ENCODE peak calls at places on chromosomes 6 and 20, in six cellular contexts. X, L, S, U, H and Z are unnamed samples.

GRCh38 chr6:109877028-109877726 is 100.9 kb upstream of the GPR6 start:
- DNase-seq in S (no peak), H (no peak), L (no peak), X (no peak), U (no peak), Z (no peak)

GRCh38 chr20:16476032-16476431 is 97.2 kb downstream of the KIF16B start:
- DNase-seq in X (peak; percentile 24), S (peak; percentile 13), U (peak; percentile 28), H (no peak), L (no peak), Z (no peak)

GRCh38 chr6:234706-235372 is 57.4 kb upstream of the DUSP22 start:
- DNase-seq in H (no peak), U (no peak), S (no peak), L (no peak), X (no peak), Z (no peak)

GRCh38 chr6:36430351-36430750 is 12.3 kb downstream of the PXT1 start:
- DNase-seq in U (no peak), L (no peak), H (no peak), X (no peak), S (no peak), Z (no peak)

GRCh38 chr6:75396005-75396800 is 97.4 kb downstream of the FILIP1 start:
- DNase-seq in H (no peak), X (no peak), U (no peak), S (no peak), L (no peak), Z (no peak)

GRCh38 chr20:11195169-11195568 is 521.4 kb upstream of the JAG1 start:
- DNase-seq in S (no peak), L (no peak), X (no peak), U (no peak), H (no peak), Z (no peak)

GRCh38 chr20:44331201-44331600 is 5.6 kb upstream of the R3HDML start:
- DNase-seq in H (no peak), S (no peak), L (no peak), X (no peak), U (no peak), Z (no peak)

GRCh38 chr6:17964633-17965032 is 22.8 kb downstream of the KIF13A start:
- DNase-seq in L (no peak), U (no peak), S (no peak), H (no peak), X (no peak), Z (no peak)

GRCh38 chr6:157343732-157344131 is 20.4 kb upstream of the TMEM242 start:
- DNase-seq in X (no peak), L (no peak), H (no peak), S (peak; percentile 32), U (no peak), Z (no peak)

GRCh38 chr6:157346371-157346770 is 23.1 kb upstream of the TMEM242 start:
- DNase-seq in S (no peak), L (no peak), U (no peak), X (no peak), H (no peak), Z (no peak)
- H3K27me3 ChIP-seq in S (no peaks in the 10 kb centered on the region), L (no peaks in the 10 kb centered on the region), U (peaks cover 1% of the 10 kb centered on the region), X (peaks cover 5% of the 10 kb centered on the region), H (peaks cover 6% of the 10 kb centered on the region), Z (no peaks in the 10 kb centered on the region)

GRCh38 chr6:89084542-89084941 is 4.0 kb downstream of the PNRC1 start:
- DNase-seq in L (no peak), S (no peak), U (no peak), H (no peak), X (no peak), Z (no peak)
- TF ChIP-seq POLR2A in L (no peak), S (no peak), U (no peak), H (no peak), X (no peak), Z (no peak)

GRCh38 chr20:25214416-25214770 is 18.9 kb downstream of the ENTPD6 start:
- DNase-seq in X (no peak), H (no peak), L (no peak), S (no peak), U (no peak), Z (no peak)

GRCh38 chr20:25216199-25216945 is 20.9 kb downstream of the ENTPD6 start:
- DNase-seq in L (no peak), H (peak; percentile 16), X (no peak), S (no peak), U (no peak), Z (no peak)

GRCh38 chr20:25213566-25214415 is 18.3 kb downstream of the ENTPD6 start:
- DNase-seq in X (no peak), L (no peak), H (peak; percentile 18), S (no peak), U (no peak), Z (no peak)

GRCh38 chr20:25215521-25215920 is 20.0 kb downstream of the ENTPD6 start:
- DNase-seq in L (no peak), X (no peak), S (no peak), U (no peak), H (no peak), Z (no peak)

GRCh38 chr20:25214824-25215223 is 19.3 kb downstream of the ENTPD6 start:
- DNase-seq in L (no peak), H (no peak), U (no peak), X (no peak), S (no peak), Z (no peak)
- H3K27ac ChIP-seq in L (no peak overlapping the region), H (no peak overlapping the region), U (no peak overlapping the region), X (no peak overlapping the region), S (no peak overlapping the region), Z (no peak overlapping the region)

DNA sequence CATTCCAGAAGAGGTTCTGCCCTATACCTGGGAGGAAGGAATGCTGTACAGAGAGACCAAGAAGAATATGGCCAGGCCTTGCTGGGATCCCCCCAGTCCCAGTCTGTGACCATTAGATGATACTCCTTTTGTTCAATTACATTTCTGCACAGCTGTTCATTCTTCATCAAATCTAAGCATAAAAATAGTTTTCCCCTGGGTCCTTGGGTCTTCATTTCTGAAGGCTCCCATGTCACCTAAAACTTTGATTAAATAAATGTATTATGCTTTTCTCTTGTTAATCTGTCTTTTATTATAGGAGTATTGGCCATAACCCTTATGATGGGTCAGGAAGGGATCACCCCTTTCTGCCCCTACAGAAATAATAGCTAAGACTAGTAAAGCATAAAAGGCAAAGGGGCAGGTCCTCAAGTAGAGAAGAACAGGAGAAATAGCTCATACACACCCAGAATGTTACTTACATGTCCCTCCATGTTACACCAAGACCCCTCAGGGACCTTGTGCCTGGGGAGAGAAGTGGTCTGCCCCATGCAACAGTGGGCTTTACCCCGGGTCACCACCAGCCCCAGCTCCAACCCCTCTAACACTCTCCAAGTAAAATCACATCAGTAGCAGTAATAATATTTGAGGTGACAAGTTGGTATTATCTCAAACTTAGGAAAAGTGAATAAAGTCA is 2.1 kb upstream of the LTA start:
- DNase-seq in L (no peak), U (no peak), X (no peak), S (no peak), H (no peak), Z (no peak)
- H3K27me3 ChIP-seq in L (no peaks in the 10 kb centered on the region), U (no peaks in the 10 kb centered on the region), X (no peaks in the 10 kb centered on the region), S (no peaks in the 10 kb centered on the region), H (peaks cover 34% of the 10 kb centered on the region), Z (no peaks in the 10 kb centered on the region)

GRCh38 chr6:8435093-8435844 is at the start of gene SLC35B3:
- DNase-seq in X (peak; percentile 74), S (peak; percentile 97), L (peak; percentile 97), H (peak; percentile 98), U (peak; percentile 69), Z (peak; percentile 98)
- TF ChIP-seq POLR2A in X (peak; percentile 84), S (peak; percentile 95), L (peak; percentile 83), H (no peak), U (peak; percentile 96), Z (peak; percentile 56)

GRCh38 chr6:107488875-107489635 is 862 bp upstream of the SOBP start:
- DNase-seq in X (no peak), L (peak; percentile 56), H (no peak), U (no peak), S (peak; percentile 18), Z (peak; percentile 50)
- H3K27ac ChIP-seq in X (peak overlapping the region; percentile 29), L (peak overlapping the region; percentile 88), H (peak overlapping the region; percentile 89), U (no peak overlapping the region), S (no peak overlapping the region), Z (no peak overlapping the region)

GRCh38 chr6:27867051-27867940 is 44.9 kb downstream of the OR2B2 start:
- DNase-seq in L (peak; percentile 75), H (peak; percentile 82), U (peak; percentile 73), S (peak; percentile 57), X (no peak), Z (peak; percentile 67)
- H3K27me3 ChIP-seq in L (no peaks in the 10 kb centered on the region), H (peaks cover 57% of the 10 kb centered on the region), U (no peaks in the 10 kb centered on the region), S (no peaks in the 10 kb centered on the region), X (no peaks in the 10 kb centered on the region), Z (peaks cover 21% of the 10 kb centered on the region)

DNA sequence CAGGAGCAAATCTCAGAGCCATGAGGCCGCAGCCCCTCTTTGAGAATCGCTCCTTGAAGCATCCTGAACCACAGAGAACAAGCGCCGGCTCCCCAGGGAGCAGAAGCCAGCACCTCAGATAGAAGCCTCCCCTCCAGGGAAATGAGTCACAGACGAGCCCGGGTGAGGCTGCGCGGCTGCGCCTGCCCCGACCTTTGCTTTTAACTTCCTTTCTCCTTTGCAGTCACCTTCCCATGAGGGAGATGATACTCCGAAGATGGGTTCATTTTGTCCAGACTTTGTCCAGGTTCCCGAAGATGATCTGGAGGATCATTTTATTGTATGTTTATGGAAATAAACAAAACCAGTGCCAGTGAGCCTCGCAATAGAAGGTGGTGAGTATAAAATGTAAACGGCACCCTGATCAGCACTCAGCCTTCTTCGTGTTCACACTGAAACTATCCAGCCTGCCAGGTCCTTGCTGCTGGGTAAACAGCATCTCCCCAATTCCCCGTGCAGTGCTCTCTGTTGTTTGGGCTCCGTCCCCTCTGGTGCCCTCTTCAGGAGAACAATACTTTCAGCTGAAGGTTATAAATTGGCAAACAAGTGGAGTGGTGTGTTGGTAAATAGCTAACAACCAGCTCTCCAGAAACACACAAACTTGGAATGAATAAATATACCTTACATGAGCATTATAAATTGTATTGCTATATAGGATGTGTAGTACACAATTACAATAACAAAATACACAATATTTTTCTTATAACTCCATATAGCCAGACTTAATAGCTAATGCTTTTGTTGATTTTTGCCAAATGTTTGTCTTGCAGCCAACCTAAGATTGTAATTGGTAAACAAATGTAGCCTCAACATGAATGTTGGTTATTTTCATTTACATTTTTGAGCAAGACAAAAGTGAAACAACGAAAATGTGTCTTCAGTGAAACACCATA is 41.4 kb upstream of the TMEM181 start:
- DNase-seq in H (peak; percentile 63), U (peak; percentile 71), X (peak; percentile 77), S (peak; percentile 78), L (no peak), Z (peak; percentile 79)
- TF ChIP-seq POLR2A in H (no peak), U (no peak), X (no peak), S (no peak), L (no peak), Z (no peak)

DNA sequence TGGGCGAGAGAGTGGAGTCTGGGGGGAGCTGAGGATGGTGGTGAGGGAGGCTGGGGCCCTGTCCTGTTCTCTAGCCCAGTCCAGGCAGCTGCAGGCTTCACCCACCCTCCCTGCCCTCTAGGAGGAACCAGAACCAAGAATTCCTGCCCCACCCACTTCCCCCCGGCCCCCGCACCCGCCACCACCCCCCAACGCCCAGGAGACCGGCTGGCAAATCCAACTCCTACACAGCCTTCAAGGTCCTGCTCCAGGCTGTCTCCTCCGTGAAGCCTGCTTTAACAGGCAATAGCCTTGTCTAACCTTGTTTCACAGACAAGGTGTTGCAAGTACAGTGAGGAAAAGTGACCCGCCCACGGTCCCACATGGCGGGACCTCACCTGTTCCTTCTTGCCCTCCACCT is 2.4 kb downstream of the SPDEF start:
- DNase-seq in X (no peak), U (no peak), H (no peak), S (no peak), L (no peak), Z (no peak)
- H3K27ac ChIP-seq in X (no peak overlapping the region), U (no peak overlapping the region), H (no peak overlapping the region), S (no peak overlapping the region), L (no peak overlapping the region), Z (no peak overlapping the region)

GRCh38 chr20:62477669-62478450 is 2.1 kb upstream of the GATA5 start:
- DNase-seq in L (no peak), H (no peak), U (no peak), S (no peak), X (no peak), Z (no peak)
- H3K27me3 ChIP-seq in L (peaks cover 87% of the 10 kb centered on the region), H (peaks cover 98% of the 10 kb centered on the region), U (peaks cover 25% of the 10 kb centered on the region), S (no peaks in the 10 kb centered on the region), X (no peaks in the 10 kb centered on the region), Z (peaks cover 7% of the 10 kb centered on the region)